ENCODE peak calls at places on chromosome 20, in six cellular contexts. N is H4; F is OCI-M1; Y is choroid plexus epithelial cell; C is activated T-cell treated with anti-CD3 and anti-CD28 coated beads, Interleukin-2, amount 50 U/mL, for 72 hours; M is NCI-H1417 treated with DMSO at 0.1 percent for 48 hours. R is an unnamed sample.
A peak's percentile ranks its signal among the peaks of the same experiment; 100 is the strongest.

GRCh38 chr20:63709149-63709527 is 1.3 kb downstream of the ZGPAT start:
- DNase-seq in N (no peak), F (no peak), Y (no peak), C (no peak), M (no peak), R (no peak)

GRCh38 chr20:8434326-8434876 is 302.3 kb downstream of the PLCB1 start:
- DNase-seq in N (no peak), F (no peak), Y (peak; percentile 73), C (no peak), M (no peak), R (no peak)

GRCh38 chr20:1949306-1949705 is 44.6 kb downstream of the PDYN start:
- DNase-seq in N (no peak), F (no peak), Y (no peak), C (no peak), M (no peak), R (no peak)

GRCh38 chr20:56630086-56630493 is 984 bp downstream of the TFAP2C start:
- DNase-seq in N (peak; percentile 68), F (no peak), Y (peak; percentile 83), C (peak; percentile 25), M (no peak), R (peak; percentile 93)

GRCh38 chr20:58463231-58463630 is 52.0 kb downstream of the APCDD1L start:
- DNase-seq in N (no peak), F (no peak), Y (no peak), C (no peak), M (no peak), R (no peak)

GRCh38 chr20:21272279-21272678 is 30.9 kb upstream of the XRN2 start:
- DNase-seq in N (no peak), F (no peak), Y (peak; percentile 55), C (no peak), M (no peak), R (no peak)

GRCh38 chr20:4434681-4435080 is 287.0 kb upstream of the PRND start:
- DNase-seq in N (no peak), F (no peak), Y (no peak), C (no peak), M (no peak), R (no peak)

GRCh38 chr20:3930265-3931206 is 41.3 kb downstream of the PANK2 start:
- DNase-seq in N (no peak), F (peak; percentile 96), Y (no peak), C (no peak), M (no peak), R (no peak)

GRCh38 chr20:22584630-22584921 is 204 bp upstream of the FOXA2 start:
- DNase-seq in N (no peak), F (no peak), Y (no peak), C (no peak), M (no peak), R (no peak)

GRCh38 chr20:58352454-58352853 is 36.6 kb upstream of the VAPB start:
- DNase-seq in N (no peak), F (no peak), Y (no peak), C (peak; percentile 48), M (no peak), R (no peak)

GRCh38 chr20:61487346-61488022 is 235.4 kb downstream of the CDH4 start:
- DNase-seq in N (no peak), F (no peak), Y (no peak), C (no peak), M (no peak), R (no peak)

GRCh38 chr20:2606507-2607006 is 45.9 kb upstream of the NOP56 start:
- DNase-seq in N (no peak), F (peak; percentile 17), Y (peak; percentile 7), C (no peak), M (no peak), R (no peak)

GRCh38 chr20:32435449-32436107 is 77.4 kb downstream of the ASXL1 start:
- DNase-seq in N (no peak), F (no peak), Y (no peak), C (no peak), M (no peak), R (no peak)

GRCh38 chr20:60354181-60354580 is 396.0 kb downstream of the CDH26 start:
- DNase-seq in N (no peak), F (no peak), Y (no peak), C (no peak), M (no peak), R (no peak)

GRCh38 chr20:39036011-39036410 is 73.9 kb downstream of the DHX35 start:
- DNase-seq in N (no peak), F (no peak), Y (peak; percentile 48), C (no peak), M (no peak), R (no peak)

GRCh38 chr20:64064145-64064698 is 1.2 kb downstream of the TCEA2 start:
- DNase-seq in N (peak; percentile 58), F (no peak), Y (no peak), C (no peak), M (no peak), R (peak; percentile 97)

GRCh38 chr20:35578469-35578868 is 36.6 kb downstream of the ERGIC3 start:
- DNase-seq in N (no peak), F (no peak), Y (no peak), C (no peak), M (no peak), R (no peak)

GRCh38 chr20:25309395-25310267 is 61.7 kb downstream of the PYGB start:
- DNase-seq in N (peak; percentile 93), F (peak; percentile 88), Y (peak; percentile 91), C (peak; percentile 28), M (no peak), R (peak; percentile 67)

GRCh38 chr20:53943522-53944291 is 126.7 kb downstream of the BCAS1 start:
- DNase-seq in N (no peak), F (peak; percentile 68), Y (peak; percentile 60), C (peak; percentile 29), M (no peak), R (no peak)

GRCh38 chr20:32875673-32876072 is 16.9 kb downstream of the EFCAB8 start:
- DNase-seq in N (no peak), F (no peak), Y (no peak), C (no peak), M (no peak), R (no peak)

GRCh38 chr20:44738779-44739477 is 6.7 kb upstream of the KCNK15 start:
- DNase-seq in N (peak; percentile 87), F (peak; percentile 72), Y (peak; percentile 82), C (peak; percentile 62), M (no peak), R (peak; percentile 91)

GRCh38 chr20:18359854-18360253 is 71.5 kb downstream of the ZNF133 start:
- DNase-seq in N (no peak), F (no peak), Y (no peak), C (no peak), M (no peak), R (no peak)

GRCh38 chr20:62804021-62804631 is 509 bp upstream of the OGFR start:
- DNase-seq in N (no peak), F (peak; percentile 45), Y (no peak), C (no peak), M (no peak), R (no peak)

GRCh38 chr20:50982372-50982771 is 23.8 kb downstream of the MOCS3 start:
- DNase-seq in N (no peak), F (no peak), Y (peak; percentile 74), C (no peak), M (no peak), R (peak; percentile 46)

GRCh38 chr20:14521436-14521835 is 184.0 kb upstream of the FLRT3 start:
- DNase-seq in N (no peak), F (no peak), Y (peak; percentile 12), C (no peak), M (no peak), R (no peak)

GRCh38 chr20:7161690-7162089 is 394.2 kb downstream of the BMP2 start:
- DNase-seq in N (peak; percentile 15), F (peak; percentile 49), Y (peak; percentile 67), C (no peak), M (no peak), R (no peak)

GRCh38 chr20:39627765-39628164 is 665.6 kb downstream of the DHX35 start:
- DNase-seq in N (no peak), F (no peak), Y (no peak), C (no peak), M (no peak), R (no peak)

GRCh38 chr20:3786126-3786484 is 435 bp downstream of the CENPB start:
- DNase-seq in N (peak; percentile 30), F (peak; percentile 42), Y (peak; percentile 74), C (peak; percentile 57), M (peak; percentile 6), R (no peak)

GRCh38 chr20:13279171-13279570 is 58.1 kb downstream of the ISM1 start:
- DNase-seq in N (no peak), F (no peak), Y (no peak), C (no peak), M (no peak), R (no peak)

GRCh38 chr20:8854566-8854965 is 214.3 kb upstream of the PLCB4 start:
- DNase-seq in N (no peak), F (peak; percentile 13), Y (peak; percentile 73), C (no peak), M (no peak), R (no peak)

GRCh38 chr20:36784116-36784515 is 10.6 kb upstream of the DSN1 start:
- DNase-seq in N (no peak), F (no peak), Y (no peak), C (no peak), M (no peak), R (no peak)

GRCh38 chr20:53382263-53382844 is 211.3 kb downstream of the ZNF217 start:
- DNase-seq in N (no peak), F (no peak), Y (no peak), C (no peak), M (no peak), R (no peak)

GRCh38 chr20:33995053-33995816 is 1.5 kb downstream of the RALY start:
- DNase-seq in N (no peak), F (peak; percentile 47), Y (peak; percentile 53), C (no peak), M (no peak), R (no peak)

GRCh38 chr20:63310265-63310971 is 17.4 kb downstream of the COL20A1 start:
- DNase-seq in N (no peak), F (no peak), Y (no peak), C (no peak), M (no peak), R (no peak)

GRCh38 chr20:46348972-46349741 is 40.9 kb upstream of the CDH22 start:
- DNase-seq in N (peak; percentile 40), F (peak; percentile 63), Y (peak; percentile 59), C (peak; percentile 48), M (no peak), R (peak; percentile 69)

GRCh38 chr20:57596998-57597939 is 23.0 kb downstream of the ZBP1 start:
- DNase-seq in N (peak; percentile 36), F (peak; percentile 67), Y (peak; percentile 49), C (peak; percentile 76), M (no peak), R (peak; percentile 71)

GRCh38 chr20:64055893-64056638 is 6.6 kb upstream of the SOX18 start:
- DNase-seq in N (peak; percentile 62), F (peak; percentile 49), Y (peak; percentile 36), C (no peak), M (no peak), R (no peak)

GRCh38 chr20:18728867-18729224 is 84.7 kb upstream of the SCP2D1 start:
- DNase-seq in N (no peak), F (no peak), Y (no peak), C (no peak), M (no peak), R (no peak)